ENCODE peak calls at places on chromosomes 1 and 21, in ten cellular contexts. C is foreskin fibroblast, Q is cardiac muscle cell, W is MCF 10A, I is AG04450, Z is progenitor cell of endocrine pancreas, G is fibroblast of pulmonary artery, S is ascending aorta, L is left lung, O is thoracic aorta. N is an unnamed sample.
A peak's percentile ranks its signal among the peaks of the same experiment; 100 is the strongest.

GRCh38 chr1:220922951-220923350 is 43.7 kb downstream of the HLX start:
- DNase-seq in C (no peak), Q (no peak), W (no peak), I (no peak), Z (no peak), G (no peak), S (no peak), L (no peak), O (no peak), N (no peak)

GRCh38 chr1:159900086-159900680 is at the start of gene CFAP45:
- DNase-seq in C (peak; percentile 34), Q (peak; percentile 95), W (peak; percentile 79), I (no peak), Z (peak; percentile 68), G (peak; percentile 82), S (peak; percentile 71), L (peak; percentile 89), O (peak; percentile 63), N (no peak)

GRCh38 chr1:66624412-66625060 is 90.6 kb downstream of the SGIP1 start:
- DNase-seq in C (peak; percentile 54), Q (no peak), W (peak; percentile 56), I (no peak), Z (no peak), G (peak; percentile 75), S (no peak), L (no peak), O (no peak), N (peak; percentile 4)

GRCh38 chr1:18090636-18091035 is 17.0 kb upstream of the IGSF21 start:
- DNase-seq in C (no peak), Q (peak; percentile 28), W (no peak), I (no peak), Z (no peak), G (no peak), S (no peak), L (no peak), O (no peak), N (no peak)

GRCh38 chr1:67987046-67987799 is 63.2 kb downstream of the DIRAS3 start:
- DNase-seq in C (peak; percentile 76), Q (no peak), W (peak; percentile 83), I (peak; percentile 63), Z (no peak), G (peak; percentile 94), S (no peak), L (no peak), O (no peak), N (peak; percentile 85)

GRCh38 chr1:238710697-238711096 is 675.7 kb upstream of the CHRM3 start:
- DNase-seq in C (no peak), Q (no peak), W (peak; percentile 42), I (no peak), Z (no peak), G (peak; percentile 22), S (no peak), L (no peak), O (no peak), N (no peak)

GRCh38 chr1:227059076-227059475 is 119.0 kb downstream of the COQ8A start:
- DNase-seq in C (no peak), Q (no peak), W (peak; percentile 22), I (no peak), Z (no peak), G (no peak), S (no peak), L (no peak), O (no peak), N (no peak)

GRCh38 chr21:28442624-28443023 is 550.1 kb downstream of the LTN1 start:
- DNase-seq in C (peak; percentile 90), Q (no peak), W (peak; percentile 35), I (no peak), Z (no peak), G (peak; percentile 68), S (no peak), L (no peak), O (no peak), N (no peak)

GRCh38 chr1:78673120-78673519 is 23.5 kb downstream of the IFI44 start:
- DNase-seq in C (no peak), Q (peak; percentile 36), W (peak; percentile 23), I (no peak), Z (no peak), G (no peak), S (no peak), L (no peak), O (no peak), N (no peak)
- TF ChIP-seq CTCF in C (no peak), Q (no peak), W (no peak), I (no peak), Z (peak; percentile 43), G (no peak), S (no peak), L (no peak), O (no peak), N (no peak)

GRCh38 chr1:198212126-198212525 is 55.3 kb downstream of the NEK7 start:
- DNase-seq in C (no peak), Q (no peak), W (no peak), I (no peak), Z (no peak), G (no peak), S (no peak), L (no peak), O (no peak), N (no peak)

GRCh38 chr1:198211696-198212095 is 54.9 kb downstream of the NEK7 start:
- DNase-seq in C (no peak), Q (no peak), W (no peak), I (no peak), Z (no peak), G (no peak), S (no peak), L (no peak), O (no peak), N (no peak)

GRCh38 chr1:198214924-198215323 is 58.1 kb downstream of the NEK7 start:
- DNase-seq in C (no peak), Q (no peak), W (no peak), I (no peak), Z (no peak), G (no peak), S (no peak), L (no peak), O (no peak), N (no peak)

DNA sequence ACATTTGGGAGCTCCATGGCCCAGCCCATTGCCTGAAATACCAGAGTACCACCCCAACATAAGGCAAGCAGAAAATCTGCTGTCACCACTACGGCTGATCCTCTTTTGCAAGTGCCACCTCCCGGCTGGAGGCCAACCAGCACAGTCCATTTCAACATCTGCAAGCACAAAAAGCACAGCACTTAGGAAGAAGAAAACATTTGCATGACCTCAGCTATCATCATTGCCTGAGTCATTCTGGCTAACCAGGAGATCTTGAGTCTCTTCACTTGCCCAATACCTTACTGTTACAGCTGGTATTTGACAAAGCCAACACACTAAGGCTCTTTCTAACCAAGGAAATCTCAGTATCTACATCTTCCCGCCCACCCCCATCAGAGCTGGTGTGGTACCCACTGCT is 55.9 kb downstream of the NEK7 start:
- DNase-seq in C (peak; percentile 92), Q (no peak), W (peak; percentile 89), I (peak; percentile 76), Z (no peak), G (peak; percentile 94), S (no peak), L (no peak), O (no peak), N (peak; percentile 63)
- TF ChIP-seq CTCF in C (no peak), Q (no peak), W (no peak), I (no peak), Z (no peak), G (no peak), S (no peak), L (no peak), O (no peak), N (no peak)

GRCh38 chr1:34155851-34156250 is 9.2 kb downstream of the CSMD2 start:
- DNase-seq in C (no peak), Q (no peak), W (no peak), I (no peak), Z (no peak), G (no peak), S (no peak), L (no peak), O (no peak), N (no peak)

GRCh38 chr1:34156739-34157138 is 8.3 kb downstream of the CSMD2 start:
- DNase-seq in C (no peak), Q (no peak), W (no peak), I (no peak), Z (no peak), G (no peak), S (no peak), L (no peak), O (no peak), N (no peak)
- TF ChIP-seq CTCF in C (no peak), Q (no peak), W (no peak), I (no peak), Z (peak; percentile 21), G (no peak), S (no peak), L (no peak), O (no peak), N (no peak)

GRCh38 chr1:28640766-28641165 is 2.1 kb downstream of the TAF12 start:
- DNase-seq in C (no peak), Q (peak; percentile 10), W (peak; percentile 51), I (no peak), Z (no peak), G (peak; percentile 41), S (no peak), L (no peak), O (no peak), N (no peak)

GRCh38 chr1:28648493-28649238 is at the start of gene RNU11:
- DNase-seq in C (peak; percentile 96), Q (peak; percentile 96), W (peak; percentile 97), I (peak; percentile 98), Z (peak; percentile 54), G (peak; percentile 99), S (peak; percentile 72), L (peak; percentile 87), O (peak; percentile 70), N (peak; percentile 96)

GRCh38 chr1:28642056-28642846 is 616 bp downstream of the TAF12 start:
- DNase-seq in C (peak; percentile 10), Q (peak; percentile 44), W (no peak), I (no peak), Z (no peak), G (no peak), S (no peak), L (no peak), O (no peak), N (no peak)

GRCh38 chr1:28646040-28646439 is 2.4 kb upstream of the RNU11 start:
- DNase-seq in C (peak; percentile 37), Q (no peak), W (no peak), I (peak; percentile 55), Z (no peak), G (peak; percentile 12), S (no peak), L (no peak), O (no peak), N (no peak)

DNA sequence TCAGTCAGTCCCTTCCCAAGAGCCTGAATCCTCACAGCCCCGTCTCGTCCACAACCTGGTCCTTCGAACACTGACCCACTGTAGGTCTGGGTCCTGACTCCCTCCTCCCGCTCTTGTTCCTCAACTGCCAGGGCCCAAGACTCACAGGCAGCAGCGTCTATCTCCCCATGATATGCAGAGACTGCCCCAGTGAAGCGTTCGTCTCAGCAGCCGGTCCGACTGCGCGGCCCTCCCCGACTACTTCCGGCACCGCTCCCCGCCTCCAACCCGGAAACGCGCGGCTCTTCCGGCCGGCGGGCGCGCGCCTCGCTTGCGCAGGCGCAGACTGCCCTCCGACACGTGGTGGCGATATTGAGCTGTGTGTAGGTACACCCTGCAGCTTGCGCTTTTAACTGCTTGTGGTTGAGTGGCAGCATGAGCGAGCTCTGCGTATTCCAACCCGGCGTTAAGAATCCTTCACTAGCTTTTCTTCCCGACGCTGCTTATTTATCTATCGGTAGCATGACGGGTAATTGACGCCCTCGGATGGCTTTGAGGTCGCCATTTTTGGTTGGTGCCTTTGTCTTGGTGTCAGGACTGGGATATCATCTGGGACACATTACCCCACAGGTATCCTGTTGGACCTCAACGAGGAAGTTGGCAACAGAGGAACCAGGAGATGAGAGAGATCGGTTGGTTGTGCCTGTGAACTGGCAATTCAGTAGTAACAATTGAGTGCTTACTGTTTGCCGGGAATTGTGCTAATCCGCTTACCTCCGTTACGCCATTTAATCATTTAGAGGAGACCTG is at the start of gene TAF12:
- DNase-seq in C (peak; percentile 95), Q (peak; percentile 95), W (peak; percentile 95), I (peak; percentile 86), Z (peak; percentile 84), G (peak; percentile 96), S (peak; percentile 67), L (peak; percentile 94), O (peak; percentile 51), N (peak; percentile 83)
- TF ChIP-seq CTCF in C (peak; percentile 20), Q (peak; percentile 44), W (peak; percentile 31), I (peak; percentile 30), Z (no peak), G (no peak), S (peak; percentile 32), L (no peak), O (peak; percentile 31), N (peak; percentile 33)